ENCODE peak calls at places on chromosome 22, in seven cellular contexts. D is left colon, Z is EL, B is SHP77, I is NT2/D1, G is AG09319, C is progenitor cell of endocrine pancreas. W is an unnamed sample.
A peak's percentile ranks its signal among the peaks of the same experiment; 100 is the strongest.

GRCh38 chr22:46744581-46744980 is 6.5 kb upstream of the CERK start:
- DNase-seq in Z (no peak), D (peak; percentile 90), G (no peak), I (no peak), B (no peak), C (no peak), W (no peak)

GRCh38 chr22:19974233-19974861 is 32.7 kb upstream of the TXNRD2 start:
- DNase-seq in B (peak; percentile 89), G (no peak), C (peak; percentile 35), Z (peak; percentile 48), D (peak; percentile 65), I (peak; percentile 73), W (peak; percentile 45)

GRCh38 chr22:31588970-31589675 is 72.9 kb downstream of the PISD start:
- DNase-seq in I (no peak), D (no peak), B (no peak), G (no peak), C (no peak), Z (no peak), W (no peak)

GRCh38 chr22:36790648-36791047 is 14.7 kb upstream of the IFT27 start:
- DNase-seq in I (no peak), C (no peak), B (no peak), G (no peak), D (no peak), Z (no peak), W (peak; percentile 16)

GRCh38 chr22:19440411-19441195 is 6.9 kb downstream of the C22orf39 start:
- DNase-seq in C (no peak), B (no peak), I (no peak), G (no peak), D (no peak), Z (no peak), W (no peak)

GRCh38 chr22:21624120-21624879 is 5.5 kb downstream of the YDJC start:
- DNase-seq in I (no peak), Z (peak; percentile 19), B (peak; percentile 2), C (no peak), G (no peak), D (no peak), W (peak; percentile 47)

GRCh38 chr22:46731246-46732040 is 6.6 kb downstream of the CERK start:
- DNase-seq in G (no peak), B (peak; percentile 39), C (no peak), Z (peak; percentile 28), D (peak; percentile 86), I (no peak), W (no peak)

GRCh38 chr22:49599691-49600451 is 227.8 kb downstream of the BRD1 start:
- DNase-seq in G (no peak), C (no peak), Z (no peak), D (peak; percentile 17), B (no peak), I (no peak), W (no peak)

GRCh38 chr22:42697542-42698013 is 23.1 kb downstream of the A4GALT start:
- DNase-seq in B (no peak), Z (peak; percentile 86), D (peak; percentile 85), G (no peak), C (no peak), I (no peak), W (peak; percentile 91)

GRCh38 chr22:19471572-19471971 is 7.4 kb downstream of the UFD1 start:
- DNase-seq in G (no peak), Z (no peak), D (no peak), I (no peak), C (no peak), B (no peak), W (no peak)

GRCh38 chr22:22756109-22756508 is 111.7 kb downstream of the GGTLC2 start:
- DNase-seq in D (no peak), C (no peak), Z (no peak), G (no peak), B (no peak), I (no peak), W (no peak)

GRCh38 chr22:33684059-33684458 is 236.2 kb downstream of the LARGE1 start:
- DNase-seq in Z (no peak), I (no peak), G (no peak), D (no peak), B (no peak), C (no peak), W (no peak)